ENCODE peak calls at places on chromosomes 12 and 14, in five cellular contexts. W, K, H, Z and I are unnamed samples.

GRCh38 chr12:470133-470532 is 10.4 kb downstream of the B4GALNT3 start:
- DNase-seq in W (no peak), K (no peak), H (no peak), Z (no peak), I (no peak)

GRCh38 chr12:2876431-2877046 is 435 bp downstream of the FOXM1 start:
- DNase-seq in W (no peak), K (peak; percentile 26), H (no peak), Z (no peak), I (no peak)

GRCh38 chr14:41071351-41071750 is 535.3 kb upstream of the LRFN5 start:
- DNase-seq in W (no peak), K (no peak), H (no peak), Z (no peak), I (no peak)

GRCh38 chr12:6263931-6264330 is 46.6 kb upstream of the PLEKHG6 start:
- DNase-seq in W (peak; percentile 31), K (no peak), H (peak; percentile 23), Z (no peak), I (no peak)

GRCh38 chr12:109961612-109962011 is 34.6 kb downstream of the GIT2 start:
- DNase-seq in W (no peak), K (no peak), H (no peak), Z (no peak), I (no peak)

GRCh38 chr14:72577521-72577920 is 316.4 kb downstream of the DPF3 start:
- DNase-seq in W (no peak), K (no peak), H (no peak), Z (no peak), I (no peak)

GRCh38 chr12:116556964-116557706 is 2.0 kb upstream of the MAP1LC3B2 start:
- DNase-seq in W (no peak), K (no peak), H (no peak), Z (no peak), I (no peak)

GRCh38 chr12:126093911-126094310 is 1028.7 kb downstream of the AACS start:
- DNase-seq in W (no peak), K (no peak), H (no peak), Z (peak; percentile 71), I (no peak)

GRCh38 chr12:124636138-124636968 is 68.9 kb upstream of the NCOR2 start:
- DNase-seq in W (peak; percentile 86), K (peak; percentile 80), H (no peak), Z (no peak), I (peak; percentile 88)

GRCh38 chr14:101876539-101876938 is 87.8 kb upstream of the DYNC1H1 start:
- DNase-seq in W (no peak), K (peak; percentile 55), H (peak; percentile 81), Z (no peak), I (peak; percentile 75)

GRCh38 chr14:95024380-95024779 is 132.9 kb downstream of the DICER1 start:
- DNase-seq in W (no peak), K (no peak), H (no peak), Z (no peak), I (no peak)

GRCh38 chr12:128947199-128947598 is 93.9 kb downstream of the GLT1D1 start:
- DNase-seq in W (no peak), K (no peak), H (no peak), Z (no peak), I (no peak)

GRCh38 chr14:71410578-71411279 is 503.5 kb downstream of the PCNX1 start:
- DNase-seq in W (no peak), K (peak; percentile 24), H (no peak), Z (no peak), I (no peak)

GRCh38 chr14:71411280-71411595 is 504.0 kb downstream of the PCNX1 start:
- DNase-seq in W (no peak), K (no peak), H (no peak), Z (no peak), I (no peak)

GRCh38 chr14:71411766-71412165 is 504.5 kb downstream of the PCNX1 start:
- DNase-seq in W (no peak), K (no peak), H (no peak), Z (no peak), I (no peak)

GRCh38 chr14:71405676-71406075 is 498.4 kb downstream of the PCNX1 start:
- DNase-seq in W (no peak), K (no peak), H (no peak), Z (no peak), I (no peak)

GRCh38 chr14:71408362-71409035 is 501.2 kb downstream of the PCNX1 start:
- DNase-seq in W (peak; percentile 9), K (no peak), H (no peak), Z (no peak), I (no peak)
- H3K27me3 ChIP-seq in W (no peaks in the 10 kb centered on the region), K (no peaks in the 10 kb centered on the region), H (no peaks in the 10 kb centered on the region), Z (no peaks in the 10 kb centered on the region), I (no peaks in the 10 kb centered on the region)

GRCh38 chr14:23396781-23397407 is 11.2 kb downstream of the MYH6 start:
- DNase-seq in W (no peak), K (no peak), H (no peak), Z (no peak), I (no peak)
- H3K36me3 ChIP-seq in W (no peaks in the 10 kb centered on the region), K (no peaks in the 10 kb centered on the region), H (no peaks in the 10 kb centered on the region), Z (no peaks in the 10 kb centered on the region), I (no peaks in the 10 kb centered on the region)

GRCh38 chr12:96225994-96226399 is 31.8 kb downstream of the ELK3 start:
- DNase-seq in W (no peak), K (no peak), H (no peak), Z (no peak), I (no peak)

GRCh38 chr12:96226801-96227348 is 32.7 kb downstream of the ELK3 start:
- DNase-seq in W (no peak), K (no peak), H (no peak), Z (no peak), I (no peak)

GRCh38 chr12:96225003-96225855 is 31.1 kb downstream of the ELK3 start:
- DNase-seq in W (no peak), K (no peak), H (no peak), Z (no peak), I (no peak)

GRCh38 chr12:96227365-96228106 is 33.4 kb downstream of the ELK3 start:
- DNase-seq in W (no peak), K (no peak), H (no peak), Z (no peak), I (no peak)

DNA sequence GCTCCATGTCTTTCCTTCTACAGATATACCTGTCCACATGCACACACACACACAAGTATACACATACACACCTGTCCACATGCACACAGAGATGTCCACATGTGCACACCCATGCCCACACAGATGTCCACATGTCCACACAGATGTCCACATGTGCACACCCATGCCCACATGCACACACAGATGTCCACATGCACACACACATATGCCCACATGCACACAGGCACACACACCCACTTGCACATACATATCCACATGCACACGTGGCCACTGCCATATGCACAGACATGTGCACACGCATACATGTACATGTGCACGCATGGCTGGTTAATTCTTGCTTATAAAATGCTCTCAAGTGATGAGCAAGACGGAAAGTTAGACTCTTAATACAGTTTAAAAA is 32.2 kb downstream of the ELK3 start:
- DNase-seq in W (no peak), K (no peak), H (no peak), Z (no peak), I (no peak)
- H3K27me3 ChIP-seq in W (no peaks in the 10 kb centered on the region), K (no peaks in the 10 kb centered on the region), H (no peaks in the 10 kb centered on the region), Z (no peaks in the 10 kb centered on the region), I (no peaks in the 10 kb centered on the region)

GRCh38 chr12:104132351-104132956 is 5.6 kb downstream of the NFYB start:
- DNase-seq in W (no peak), K (no peak), H (no peak), Z (no peak), I (no peak)
- H3K36me3 ChIP-seq in W (peaks cover 12% of the 10 kb centered on the region), K (peaks cover 7% of the 10 kb centered on the region), H (peaks cover 36% of the 10 kb centered on the region), Z (peaks cover 16% of the 10 kb centered on the region), I (peaks cover 48% of the 10 kb centered on the region)

GRCh38 chr12:106898001-106898966 is 57.4 kb upstream of the TMEM263 start:
- DNase-seq in W (no peak), K (no peak), H (no peak), Z (peak; percentile 38), I (no peak)
- H3K27me3 ChIP-seq in W (no peaks in the 10 kb centered on the region), K (no peaks in the 10 kb centered on the region), H (peaks cover 15% of the 10 kb centered on the region), Z (peaks cover 11% of the 10 kb centered on the region), I (no peaks in the 10 kb centered on the region)

GRCh38 chr12:122998316-122998715 is 17.8 kb downstream of the ARL6IP4 start:
- DNase-seq in W (no peak), K (no peak), H (no peak), Z (no peak), I (no peak)
- H3K36me3 ChIP-seq in W (no peaks in the 10 kb centered on the region), K (peaks cover 4% of the 10 kb centered on the region), H (peaks cover 63% of the 10 kb centered on the region), Z (no peaks in the 10 kb centered on the region), I (peaks cover 19% of the 10 kb centered on the region)

DNA sequence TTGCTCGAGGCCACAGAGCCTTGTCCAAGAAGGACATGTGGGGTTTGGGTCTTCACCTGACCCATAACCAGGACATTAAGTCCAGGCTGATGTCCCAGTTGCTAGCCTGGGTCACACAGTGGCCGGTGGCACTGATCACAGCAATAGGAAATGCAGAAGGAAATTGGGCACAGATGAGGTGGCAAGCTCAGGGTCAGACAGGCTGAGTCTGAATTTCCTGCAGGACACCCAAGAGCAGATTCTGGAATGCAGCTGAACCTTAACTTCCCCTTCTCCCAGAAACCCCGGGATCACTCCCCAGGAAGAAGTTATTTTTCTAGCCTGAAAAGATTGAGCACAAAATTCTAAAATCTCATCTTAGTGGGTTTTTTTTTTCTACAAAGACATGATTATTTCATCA is 199.9 kb downstream of the KSR2 start:
- DNase-seq in W (no peak), K (no peak), H (no peak), Z (no peak), I (no peak)
- H3K27me3 ChIP-seq in W (no peaks in the 10 kb centered on the region), K (no peaks in the 10 kb centered on the region), H (no peaks in the 10 kb centered on the region), Z (no peaks in the 10 kb centered on the region), I (no peaks in the 10 kb centered on the region)

DNA sequence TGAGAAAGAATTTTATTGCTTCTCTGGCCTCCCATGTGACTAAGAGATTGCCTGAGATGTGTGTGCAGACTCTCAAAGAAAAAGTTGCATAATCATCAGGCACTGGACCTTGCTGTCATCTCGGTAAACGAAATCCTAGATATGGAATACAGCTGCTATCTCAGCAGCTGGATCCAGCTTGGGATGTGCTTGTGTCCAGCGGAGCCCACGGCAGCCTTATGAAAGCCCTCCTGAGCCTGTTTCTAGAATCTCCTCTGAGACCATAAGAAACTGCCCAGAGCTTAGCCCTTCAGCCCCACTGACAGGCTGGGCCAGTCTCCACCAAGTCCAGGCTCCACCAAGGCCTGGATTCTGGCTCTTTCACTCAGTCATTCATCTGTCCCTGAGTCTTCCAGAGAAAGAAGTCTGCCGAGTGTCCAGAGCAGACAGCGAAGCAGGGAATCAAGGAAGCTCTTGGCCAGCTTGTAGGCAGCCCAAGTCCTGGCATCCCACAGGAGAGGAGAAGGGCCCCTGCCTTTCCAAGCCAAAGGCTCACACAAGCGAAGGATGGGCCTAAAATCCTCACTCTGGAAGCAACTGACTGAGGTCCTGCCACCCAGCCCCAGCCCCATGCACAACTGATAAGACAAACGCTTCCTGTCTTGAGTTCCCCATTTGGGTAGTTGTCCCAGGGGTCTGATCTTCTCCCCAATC is 97.8 kb downstream of the SEC23A start:
- DNase-seq in W (no peak), K (peak; percentile 81), H (no peak), Z (no peak), I (no peak)
- H3K36me3 ChIP-seq in W (no peaks in the 10 kb centered on the region), K (no peaks in the 10 kb centered on the region), H (no peaks in the 10 kb centered on the region), Z (no peaks in the 10 kb centered on the region), I (no peaks in the 10 kb centered on the region)

GRCh38 chr12:53930591-53931255 is 7.9 kb upstream of the HOXC13 start:
- DNase-seq in W (no peak), K (no peak), H (no peak), Z (peak; percentile 34), I (no peak)
- H3K27me3 ChIP-seq in W (peaks cover 92% of the 10 kb centered on the region), K (peaks cover 83% of the 10 kb centered on the region), H (peaks cover 100% of the 10 kb centered on the region), Z (peaks cover 100% of the 10 kb centered on the region), I (peaks cover 75% of the 10 kb centered on the region)

GRCh38 chr14:24861083-24861630 is 188.8 kb downstream of the STXBP6 start:
- DNase-seq in W (peak; percentile 27), K (no peak), H (no peak), Z (no peak), I (no peak)
- H3K36me3 ChIP-seq in W (no peaks in the 10 kb centered on the region), K (no peaks in the 10 kb centered on the region), H (no peaks in the 10 kb centered on the region), Z (no peaks in the 10 kb centered on the region), I (no peaks in the 10 kb centered on the region)